ENCODE peak calls at places on chromosomes 7 and 10, in five cellular contexts. One of them, this sample, is unnamed.

GRCh38 chr10:78307576-78307975 is 273.9 kb downstream of the RPS24 start:
- DNase-seq in HS-5: no peak
- DNase-seq in cardiac fibroblast: no peak
- DNase-seq in T-cell: no peak
- DNase-seq in stimulated activated CD4-positive, alpha-beta T cell treated with anti-CD3 and anti-CD28 coated beads, Interleukin-12 subunit alpha, Interleukin-12 subunit beta, amount 100 ng/mL, for 4 hours: no peak
- DNase-seq in this sample: no peak

GRCh38 chr10:18797286-18797685 is 138.1 kb downstream of the ARL5B start:
- DNase-seq in HS-5: no peak
- DNase-seq in cardiac fibroblast: no peak
- DNase-seq in T-cell: no peak
- DNase-seq in stimulated activated CD4-positive, alpha-beta T cell treated with anti-CD3 and anti-CD28 coated beads, Interleukin-12 subunit alpha, Interleukin-12 subunit beta, amount 100 ng/mL, for 4 hours: no peak
- DNase-seq in this sample: no peak

GRCh38 chr7:15016726-15017125 is 114.2 kb upstream of the DGKB start:
- DNase-seq in HS-5: no peak
- DNase-seq in cardiac fibroblast: no peak
- DNase-seq in T-cell: no peak
- DNase-seq in stimulated activated CD4-positive, alpha-beta T cell treated with anti-CD3 and anti-CD28 coated beads, Interleukin-12 subunit alpha, Interleukin-12 subunit beta, amount 100 ng/mL, for 4 hours: no peak
- DNase-seq in this sample: no peak

GRCh38 chr7:13508586-13508985 is 480.9 kb downstream of the ETV1 start:
- DNase-seq in HS-5: no peak
- DNase-seq in cardiac fibroblast: no peak
- DNase-seq in T-cell: no peak
- DNase-seq in stimulated activated CD4-positive, alpha-beta T cell treated with anti-CD3 and anti-CD28 coated beads, Interleukin-12 subunit alpha, Interleukin-12 subunit beta, amount 100 ng/mL, for 4 hours: no peak
- DNase-seq in this sample: no peak

GRCh38 chr10:86673827-86674581 is 5.7 kb downstream of the LDB3 start:
- DNase-seq in HS-5: no peak
- DNase-seq in cardiac fibroblast: no peak
- DNase-seq in T-cell: no peak
- DNase-seq in stimulated activated CD4-positive, alpha-beta T cell treated with anti-CD3 and anti-CD28 coated beads, Interleukin-12 subunit alpha, Interleukin-12 subunit beta, amount 100 ng/mL, for 4 hours: no peak
- DNase-seq in this sample: no peak

GRCh38 chr10:49739426-49739825 is 22.7 kb downstream of the OGDHL start:
- DNase-seq in HS-5: no peak
- DNase-seq in cardiac fibroblast: no peak
- DNase-seq in T-cell: no peak
- DNase-seq in stimulated activated CD4-positive, alpha-beta T cell treated with anti-CD3 and anti-CD28 coated beads, Interleukin-12 subunit alpha, Interleukin-12 subunit beta, amount 100 ng/mL, for 4 hours: no peak
- DNase-seq in this sample: no peak

GRCh38 chr7:19397917-19398316 is 252.7 kb upstream of the FERD3L start:
- DNase-seq in HS-5: no peak
- DNase-seq in cardiac fibroblast: no peak
- DNase-seq in T-cell: no peak
- DNase-seq in stimulated activated CD4-positive, alpha-beta T cell treated with anti-CD3 and anti-CD28 coated beads, Interleukin-12 subunit alpha, Interleukin-12 subunit beta, amount 100 ng/mL, for 4 hours: no peak
- DNase-seq in this sample: no peak

GRCh38 chr10:31756131-31757119 is 172.2 kb downstream of the ARHGAP12 start:
- DNase-seq in HS-5: no peak
- DNase-seq in cardiac fibroblast: no peak
- DNase-seq in T-cell: no peak
- DNase-seq in stimulated activated CD4-positive, alpha-beta T cell treated with anti-CD3 and anti-CD28 coated beads, Interleukin-12 subunit alpha, Interleukin-12 subunit beta, amount 100 ng/mL, for 4 hours: no peak
- DNase-seq in this sample: no peak

GRCh38 chr10:58220769-58221448 is 46.8 kb downstream of the IPMK start:
- DNase-seq in HS-5: peak
- DNase-seq in cardiac fibroblast: peak
- DNase-seq in T-cell: no peak
- DNase-seq in stimulated activated CD4-positive, alpha-beta T cell treated with anti-CD3 and anti-CD28 coated beads, Interleukin-12 subunit alpha, Interleukin-12 subunit beta, amount 100 ng/mL, for 4 hours: no peak
- DNase-seq in this sample: no peak

GRCh38 chr10:120432209-120432608 is 24.8 kb upstream of the PLPP4 start:
- DNase-seq in HS-5: no peak
- DNase-seq in cardiac fibroblast: no peak
- DNase-seq in T-cell: no peak
- DNase-seq in stimulated activated CD4-positive, alpha-beta T cell treated with anti-CD3 and anti-CD28 coated beads, Interleukin-12 subunit alpha, Interleukin-12 subunit beta, amount 100 ng/mL, for 4 hours: no peak
- DNase-seq in this sample: no peak

GRCh38 chr10:49694466-49694865 is 15.0 kb downstream of the C10orf53 start:
- DNase-seq in HS-5: no peak
- DNase-seq in cardiac fibroblast: no peak
- DNase-seq in T-cell: no peak
- DNase-seq in stimulated activated CD4-positive, alpha-beta T cell treated with anti-CD3 and anti-CD28 coated beads, Interleukin-12 subunit alpha, Interleukin-12 subunit beta, amount 100 ng/mL, for 4 hours: no peak
- DNase-seq in this sample: no peak

GRCh38 chr10:75428434-75429158 is 2.8 kb upstream of the LRMDA start:
- DNase-seq in HS-5: no peak
- DNase-seq in cardiac fibroblast: no peak
- DNase-seq in T-cell: no peak
- DNase-seq in stimulated activated CD4-positive, alpha-beta T cell treated with anti-CD3 and anti-CD28 coated beads, Interleukin-12 subunit alpha, Interleukin-12 subunit beta, amount 100 ng/mL, for 4 hours: no peak
- DNase-seq in this sample: no peak

GRCh38 chr10:13395540-13395939 is 47.4 kb upstream of the SEPHS1 start:
- DNase-seq in HS-5: no peak
- DNase-seq in cardiac fibroblast: no peak
- DNase-seq in T-cell: no peak
- DNase-seq in stimulated activated CD4-positive, alpha-beta T cell treated with anti-CD3 and anti-CD28 coated beads, Interleukin-12 subunit alpha, Interleukin-12 subunit beta, amount 100 ng/mL, for 4 hours: no peak
- DNase-seq in this sample: no peak

GRCh38 chr7:40299097-40299496 is 164.3 kb downstream of the SUGCT start:
- DNase-seq in HS-5: peak
- DNase-seq in cardiac fibroblast: peak
- DNase-seq in T-cell: no peak
- DNase-seq in stimulated activated CD4-positive, alpha-beta T cell treated with anti-CD3 and anti-CD28 coated beads, Interleukin-12 subunit alpha, Interleukin-12 subunit beta, amount 100 ng/mL, for 4 hours: no peak
- DNase-seq in this sample: no peak

GRCh38 chr10:6292741-6293151 is 90.0 kb downstream of the PFKFB3 start:
- DNase-seq in HS-5: no peak
- DNase-seq in cardiac fibroblast: no peak
- DNase-seq in T-cell: no peak
- DNase-seq in stimulated activated CD4-positive, alpha-beta T cell treated with anti-CD3 and anti-CD28 coated beads, Interleukin-12 subunit alpha, Interleukin-12 subunit beta, amount 100 ng/mL, for 4 hours: no peak
- DNase-seq in this sample: no peak

GRCh38 chr10:30432631-30433285 is 1.2 kb upstream of the MAP3K8 start:
- DNase-seq in HS-5: no peak
- DNase-seq in cardiac fibroblast: no peak
- DNase-seq in T-cell: no peak
- DNase-seq in stimulated activated CD4-positive, alpha-beta T cell treated with anti-CD3 and anti-CD28 coated beads, Interleukin-12 subunit alpha, Interleukin-12 subunit beta, amount 100 ng/mL, for 4 hours: no peak
- DNase-seq in this sample: no peak

GRCh38 chr7:140402178-140402835 is 1.6 kb upstream of the RAB19 start:
- DNase-seq in HS-5: no peak
- DNase-seq in cardiac fibroblast: peak
- DNase-seq in T-cell: no peak
- DNase-seq in stimulated activated CD4-positive, alpha-beta T cell treated with anti-CD3 and anti-CD28 coated beads, Interleukin-12 subunit alpha, Interleukin-12 subunit beta, amount 100 ng/mL, for 4 hours: no peak
- DNase-seq in this sample: no peak

GRCh38 chr10:3248526-3249255 is 76.1 kb upstream of the PITRM1 start:
- DNase-seq in HS-5: peak
- DNase-seq in cardiac fibroblast: peak
- DNase-seq in T-cell: no peak
- DNase-seq in stimulated activated CD4-positive, alpha-beta T cell treated with anti-CD3 and anti-CD28 coated beads, Interleukin-12 subunit alpha, Interleukin-12 subunit beta, amount 100 ng/mL, for 4 hours: no peak
- DNase-seq in this sample: no peak

GRCh38 chr10:97061423-97061822 is 124.3 kb downstream of the SLIT1 start:
- DNase-seq in HS-5: no peak
- DNase-seq in cardiac fibroblast: no peak
- DNase-seq in T-cell: no peak
- DNase-seq in stimulated activated CD4-positive, alpha-beta T cell treated with anti-CD3 and anti-CD28 coated beads, Interleukin-12 subunit alpha, Interleukin-12 subunit beta, amount 100 ng/mL, for 4 hours: no peak
- DNase-seq in this sample: no peak

GRCh38 chr10:11424456-11425287 is 186.8 kb downstream of the USP6NL start:
- DNase-seq in HS-5: no peak
- DNase-seq in cardiac fibroblast: peak
- DNase-seq in T-cell: no peak
- DNase-seq in stimulated activated CD4-positive, alpha-beta T cell treated with anti-CD3 and anti-CD28 coated beads, Interleukin-12 subunit alpha, Interleukin-12 subunit beta, amount 100 ng/mL, for 4 hours: no peak
- DNase-seq in this sample: peak

GRCh38 chr10:45058992-45059561 is 58.4 kb downstream of the ZNF22 start:
- DNase-seq in HS-5: no peak
- DNase-seq in cardiac fibroblast: no peak
- DNase-seq in T-cell: no peak
- DNase-seq in stimulated activated CD4-positive, alpha-beta T cell treated with anti-CD3 and anti-CD28 coated beads, Interleukin-12 subunit alpha, Interleukin-12 subunit beta, amount 100 ng/mL, for 4 hours: no peak
- DNase-seq in this sample: no peak

GRCh38 chr7:132239422-132239994 is 336.8 kb downstream of the PLXNA4 start:
- DNase-seq in HS-5: no peak
- DNase-seq in cardiac fibroblast: no peak
- DNase-seq in T-cell: no peak
- DNase-seq in stimulated activated CD4-positive, alpha-beta T cell treated with anti-CD3 and anti-CD28 coated beads, Interleukin-12 subunit alpha, Interleukin-12 subunit beta, amount 100 ng/mL, for 4 hours: no peak
- DNase-seq in this sample: no peak

GRCh38 chr10:30737931-30738391 is 108.4 kb upstream of the LYZL2 start:
- DNase-seq in HS-5: no peak
- DNase-seq in cardiac fibroblast: no peak
- DNase-seq in T-cell: no peak
- DNase-seq in stimulated activated CD4-positive, alpha-beta T cell treated with anti-CD3 and anti-CD28 coated beads, Interleukin-12 subunit alpha, Interleukin-12 subunit beta, amount 100 ng/mL, for 4 hours: no peak
- DNase-seq in this sample: no peak

GRCh38 chr7:101863598-101863997 is 46.2 kb downstream of the CUX1 start:
- DNase-seq in HS-5: no peak
- DNase-seq in cardiac fibroblast: no peak
- DNase-seq in T-cell: no peak
- DNase-seq in stimulated activated CD4-positive, alpha-beta T cell treated with anti-CD3 and anti-CD28 coated beads, Interleukin-12 subunit alpha, Interleukin-12 subunit beta, amount 100 ng/mL, for 4 hours: no peak
- DNase-seq in this sample: no peak

GRCh38 chr10:114550756-114551290 is 107.3 kb downstream of the ABLIM1 start:
- DNase-seq in HS-5: no peak
- DNase-seq in cardiac fibroblast: peak
- DNase-seq in T-cell: no peak
- DNase-seq in stimulated activated CD4-positive, alpha-beta T cell treated with anti-CD3 and anti-CD28 coated beads, Interleukin-12 subunit alpha, Interleukin-12 subunit beta, amount 100 ng/mL, for 4 hours: no peak
- DNase-seq in this sample: no peak

GRCh38 chr10:113252650-113253560 is 299.9 kb upstream of the HABP2 start:
- DNase-seq in HS-5: no peak
- DNase-seq in cardiac fibroblast: no peak
- DNase-seq in T-cell: no peak
- DNase-seq in stimulated activated CD4-positive, alpha-beta T cell treated with anti-CD3 and anti-CD28 coated beads, Interleukin-12 subunit alpha, Interleukin-12 subunit beta, amount 100 ng/mL, for 4 hours: no peak
- DNase-seq in this sample: no peak

GRCh38 chr7:141889323-141889722 is 26.9 kb upstream of the OR9A4 start:
- DNase-seq in HS-5: no peak
- DNase-seq in cardiac fibroblast: no peak
- DNase-seq in T-cell: no peak
- DNase-seq in stimulated activated CD4-positive, alpha-beta T cell treated with anti-CD3 and anti-CD28 coated beads, Interleukin-12 subunit alpha, Interleukin-12 subunit beta, amount 100 ng/mL, for 4 hours: no peak
- DNase-seq in this sample: no peak

GRCh38 chr10:63005246-63005645 is 127.9 kb upstream of the NRBF2 start:
- DNase-seq in HS-5: peak
- DNase-seq in cardiac fibroblast: peak
- DNase-seq in T-cell: no peak
- DNase-seq in stimulated activated CD4-positive, alpha-beta T cell treated with anti-CD3 and anti-CD28 coated beads, Interleukin-12 subunit alpha, Interleukin-12 subunit beta, amount 100 ng/mL, for 4 hours: no peak
- DNase-seq in this sample: no peak

GRCh38 chr7:9900339-9900738 is 1073.3 kb upstream of the PHF14 start:
- DNase-seq in HS-5: no peak
- DNase-seq in cardiac fibroblast: no peak
- DNase-seq in T-cell: no peak
- DNase-seq in stimulated activated CD4-positive, alpha-beta T cell treated with anti-CD3 and anti-CD28 coated beads, Interleukin-12 subunit alpha, Interleukin-12 subunit beta, amount 100 ng/mL, for 4 hours: no peak
- DNase-seq in this sample: no peak

This sample was measured in neural crest cell.